ENCODE peak calls at places on chromosomes 2 and 18, in six cellular contexts. K is upper lobe of right lung, C is ovary, B is fibroblast of mammary gland, H is Panc1, Q is HepG2. I is an unnamed sample.

GRCh38 chr2:121519153-121519552 is 11.5 kb upstream of the RNU4ATAC start:
- DNase-seq in Q (no peak), K (no peak), B (no peak), H (no peak), C (no peak), I (no peak)

GRCh38 chr18:25737710-25738251 is 352.6 kb downstream of the SS18 start:
- DNase-seq in B (peak), Q (peak), C (no peak), K (no peak), H (no peak), I (no peak)

GRCh38 chr18:22838639-22839487 is 94.3 kb upstream of the RBBP8 start:
- DNase-seq in Q (no peak), C (no peak), B (no peak), K (no peak), H (no peak), I (no peak)

GRCh38 chr2:120826716-120827410 is 91.2 kb downstream of the GLI2 start:
- DNase-seq in B (no peak), Q (no peak), H (no peak), C (no peak), K (peak), I (no peak)

GRCh38 chr18:56632070-56633022 is 6.0 kb downstream of the TXNL1 start:
- DNase-seq in C (no peak), H (no peak), B (no peak), Q (no peak), K (no peak), I (no peak)

GRCh38 chr2:159009940-159010339 is 41.5 kb downstream of the TANC1 start:
- DNase-seq in C (no peak), H (no peak), B (no peak), K (no peak), Q (no peak), I (no peak)

GRCh38 chr2:199955007-199955338 is 318 bp downstream of the TYW5 start:
- DNase-seq in K (no peak), B (no peak), H (no peak), C (no peak), Q (peak), I (no peak)

GRCh38 chr2:23649819-23650218 is 264.8 kb downstream of the KLHL29 start:
- DNase-seq in K (no peak), H (no peak), B (peak), C (no peak), Q (no peak), I (no peak)

GRCh38 chr2:174839672-174840071 is 75.4 kb upstream of the CHRNA1 start:
- DNase-seq in B (no peak), K (no peak), C (no peak), Q (no peak), H (no peak), I (no peak)

GRCh38 chr2:23673830-23674679 is 252.9 kb downstream of the ATAD2B start:
- DNase-seq in C (no peak), H (no peak), Q (peak), K (no peak), B (no peak), I (no peak)

GRCh38 chr2:158381205-158381604 is 75.3 kb downstream of the CCDC148 start:
- DNase-seq in H (no peak), Q (no peak), C (no peak), B (no peak), K (no peak), I (no peak)

GRCh38 chr2:216984937-216985336 is 125.1 kb upstream of the TNP1 start:
- DNase-seq in K (no peak), H (no peak), B (no peak), C (no peak), Q (no peak), I (no peak)

DNA sequence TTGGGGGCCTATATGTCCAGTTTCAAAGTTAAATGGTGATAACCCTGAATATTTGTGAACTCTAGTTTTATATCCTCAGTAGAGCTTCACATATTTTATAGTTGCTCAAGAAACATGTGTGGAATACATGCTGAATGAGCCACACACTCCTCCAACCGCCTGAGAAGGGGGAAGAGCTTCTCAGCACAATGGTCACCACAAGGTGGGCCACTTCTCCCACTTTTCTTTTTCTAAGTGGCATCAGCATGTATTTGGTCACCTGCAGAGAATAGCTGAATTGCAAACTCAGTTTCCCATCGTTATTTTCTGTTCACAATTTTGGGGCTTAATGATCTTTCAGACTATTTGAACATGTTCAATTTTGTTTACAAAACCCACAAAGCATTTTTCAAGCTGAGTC is 340.5 kb downstream of the PARD3B start:
- DNase-seq in C (no peak), H (no peak), K (no peak), B (peak), Q (peak), I (no peak)
- TF ChIP-seq CTCF in C (no peak), H (peak), K (no peak), B (no peak), Q (peak), I (no peak)

GRCh38 chr2:124018894-124019293 is 6.2 kb upstream of the CNTNAP5 start:
- DNase-seq in K (no peak), Q (no peak), H (no peak), C (no peak), B (no peak), I (no peak)

GRCh38 chr2:124027182-124027581 is 2.1 kb downstream of the CNTNAP5 start:
- DNase-seq in B (peak), K (no peak), H (peak), Q (peak), C (no peak), I (peak)

GRCh38 chr2:124025349-124025720 is 248 bp downstream of the CNTNAP5 start:
- DNase-seq in C (no peak), H (no peak), Q (no peak), B (no peak), K (no peak), I (no peak)

GRCh38 chr2:124025896-124026295 is 809 bp downstream of the CNTNAP5 start:
- DNase-seq in H (no peak), K (no peak), B (no peak), Q (no peak), C (no peak), I (no peak)

GRCh38 chr2:124024491-124025348 is at the start of gene CNTNAP5:
- DNase-seq in Q (no peak), H (no peak), K (peak), C (peak), B (peak), I (peak)
- H3K4me3 ChIP-seq in Q (no peak), H (no peak), K (no peak), C (no peak), B (no peak), I (peak)

GRCh38 chr2:15808221-15808574 is 132.2 kb upstream of the MYCN start:
- DNase-seq in Q (no peak), H (no peak), K (no peak), C (no peak), B (no peak), I (no peak)
- TF ChIP-seq CTCF in Q (no peak), H (no peak), K (no peak), C (no peak), B (no peak), I (no peak)

DNA sequence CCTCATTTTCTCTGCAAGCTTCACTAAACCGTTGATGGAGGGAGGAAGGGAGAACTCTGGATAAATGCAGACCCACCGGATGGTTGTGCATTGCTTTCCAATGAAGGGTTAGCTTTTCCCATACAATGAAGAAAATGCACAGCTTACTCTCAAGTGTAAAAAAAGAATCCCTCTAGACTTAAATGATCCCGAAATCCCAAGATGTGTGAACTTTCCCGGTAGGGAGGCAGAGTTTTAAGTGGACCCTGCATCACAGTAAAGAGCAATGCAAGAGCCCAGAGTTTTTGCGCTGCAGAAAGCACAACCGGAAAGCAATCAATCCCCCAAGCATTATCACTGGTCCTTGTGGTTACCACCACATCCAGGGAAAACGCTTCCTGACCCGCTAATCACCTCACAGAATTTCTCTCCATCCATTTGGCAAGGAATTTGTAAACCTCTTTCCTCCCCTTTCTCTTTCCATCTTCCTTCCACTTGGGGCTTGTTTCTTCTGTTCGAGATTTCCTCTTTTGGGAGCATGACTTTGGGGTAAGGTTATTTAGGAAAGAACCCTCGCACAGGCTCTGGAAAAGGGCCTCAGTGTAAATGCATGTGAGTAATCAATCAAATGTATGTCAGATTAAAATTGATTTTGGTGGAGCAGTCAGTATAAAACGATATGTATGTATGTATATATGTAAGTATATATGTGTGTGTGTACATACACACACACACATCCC is 1.4 kb downstream of the PLCL1 start:
- DNase-seq in H (no peak), K (no peak), C (no peak), B (no peak), Q (no peak), I (no peak)
- H3K4me3 ChIP-seq in H (peak), K (peak), C (peak), B (peak), Q (no peak), I (no peak)

GRCh38 chr2:106095478-106096392 is 98.4 kb downstream of the UXS1 start:
- DNase-seq in H (no peak), K (no peak), C (no peak), B (no peak), Q (no peak), I (no peak)
- TF ChIP-seq CTCF in H (no peak), K (no peak), C (no peak), B (no peak), Q (no peak), I (no peak)

DNA sequence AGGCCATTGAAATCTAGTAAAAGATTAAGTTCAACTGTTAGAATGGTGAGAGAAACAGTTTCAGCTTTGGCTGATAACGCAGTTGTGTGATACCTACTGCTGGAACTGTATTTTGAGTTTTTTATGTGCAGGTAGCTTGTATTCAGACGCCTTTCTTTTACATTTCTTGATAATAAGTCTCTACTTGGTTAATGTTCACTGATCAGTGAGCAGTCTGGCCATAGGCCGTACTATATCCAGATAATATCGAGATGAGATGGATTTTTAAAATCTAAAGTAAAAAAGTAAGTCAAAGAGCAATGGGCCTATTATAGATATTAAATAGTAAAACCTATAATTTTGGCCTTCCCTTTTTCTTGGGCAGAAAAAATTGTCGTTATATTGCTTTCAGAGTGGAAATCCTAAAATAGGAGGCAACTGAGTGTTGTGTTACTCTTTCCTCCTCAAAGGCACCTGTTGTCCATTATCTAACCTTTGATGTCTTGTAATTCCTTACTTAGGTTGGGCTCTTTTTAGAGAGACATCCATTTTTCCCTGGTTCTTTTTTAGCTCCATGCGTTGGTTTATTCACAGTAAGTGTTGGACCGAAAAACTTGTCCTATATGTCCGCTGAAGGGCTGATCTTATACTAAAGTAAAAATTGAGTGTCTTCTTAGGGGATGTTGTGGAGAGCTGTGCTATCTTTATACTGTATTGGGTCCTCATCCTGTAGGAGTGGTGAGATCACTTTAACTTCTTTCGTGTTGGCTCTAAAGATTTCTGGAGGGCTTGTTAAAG is 1.7 kb downstream of the EML4 start:
- DNase-seq in H (no peak), Q (no peak), B (no peak), K (no peak), C (no peak), I (no peak)
- H3K4me3 ChIP-seq in H (peak), Q (peak), B (peak), K (peak), C (peak), I (peak)

GRCh38 chr2:184162426-184162825 is 435.9 kb upstream of the ZNF804A start:
- DNase-seq in C (no peak), B (no peak), H (no peak), Q (no peak), K (no peak), I (no peak)
- TF ChIP-seq CTCF in C (no peak), B (no peak), H (no peak), Q (no peak), K (no peak), I (no peak)

GRCh38 chr2:178523596-178524134 is 43.4 kb downstream of the PLEKHA3 start:
- DNase-seq in C (no peak), K (no peak), H (no peak), B (peak), Q (no peak), I (no peak)

GRCh38 chr2:178526256-178526655 is 46.0 kb downstream of the PLEKHA3 start:
- DNase-seq in B (no peak), H (no peak), Q (no peak), C (no peak), K (no peak), I (no peak)

GRCh38 chr2:178521304-178522150 is 41.3 kb downstream of the PLEKHA3 start:
- DNase-seq in Q (no peak), B (no peak), K (no peak), H (no peak), C (no peak), I (no peak)

GRCh38 chr2:178527592-178527991 is 47.3 kb downstream of the PLEKHA3 start:
- DNase-seq in Q (no peak), C (no peak), H (no peak), B (no peak), K (no peak), I (no peak)

DNA sequence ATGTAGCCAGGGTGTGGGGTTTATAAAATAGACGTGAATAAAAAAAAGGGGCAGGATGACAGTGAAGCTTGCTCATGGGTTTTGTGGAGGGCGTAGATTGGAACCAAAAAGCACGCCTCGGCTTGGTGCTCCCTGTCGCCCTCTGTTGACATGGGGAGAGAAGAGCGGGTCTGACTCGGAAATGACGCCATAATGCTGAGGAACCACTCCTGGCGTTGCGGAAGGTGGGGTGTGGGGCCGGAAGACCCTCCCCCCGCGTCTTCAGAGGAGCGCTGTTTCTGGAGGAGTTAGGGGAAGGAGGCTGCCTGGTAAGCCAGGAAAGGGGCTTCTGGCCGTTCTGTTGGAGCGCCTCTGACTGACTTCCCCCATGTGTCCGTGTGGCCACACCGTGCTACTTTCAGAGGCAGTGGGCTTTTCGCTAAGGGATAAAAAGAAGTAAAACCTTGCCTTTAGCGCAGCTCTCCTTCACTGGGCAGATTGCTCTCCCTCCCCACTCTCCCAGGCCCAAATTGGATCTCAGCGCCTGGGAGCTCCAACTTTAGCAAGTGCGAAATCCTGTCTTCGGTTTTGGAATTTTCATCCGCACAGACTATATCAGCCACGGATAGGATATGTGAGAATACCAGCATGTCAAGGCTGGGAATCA is 42.8 kb downstream of the PLEKHA3 start:
- DNase-seq in C (peak), K (peak), B (peak), Q (peak), H (peak), I (peak)
- H3K4me3 ChIP-seq in C (peak), K (peak), B (peak), Q (peak), H (peak), I (peak)